ENCODE peak calls at places on chromosomes 2 and 18, in five cellular contexts. X is testis, J is PC-9, Z is left ventricle myocardium inferior, V is neural progenitor cell. D is an unnamed sample. For H3K4me1, the result is how much of the 10 kb centered on the place peaks cover.

GRCh38 chr2:240462073-240462703 is 26.7 kb downstream of the GPC1 start:
- DNase-seq in X (no peak), J (no peak), Z (no peak), V (no peak), D (peak)

GRCh38 chr2:122422384-122422991 is 667.0 kb downstream of the TSN start:
- DNase-seq in X (no peak), J (no peak), Z (no peak), V (no peak), D (no peak)

GRCh38 chr2:109351164-109351756 is 222.3 kb downstream of the SH3RF3 start:
- DNase-seq in X (peak), J (peak), Z (peak), V (no peak), D (no peak)

GRCh38 chr2:240982821-240983281 is 15.6 kb upstream of the SNED1 start:
- DNase-seq in X (no peak), J (no peak), Z (peak), V (no peak), D (no peak)

GRCh38 chr2:234377761-234378341 is 119.0 kb downstream of the ARL4C start:
- DNase-seq in X (no peak), J (no peak), Z (no peak), V (peak), D (no peak)

GRCh38 chr2:123993728-123994323 is 31.3 kb upstream of the CNTNAP5 start:
- DNase-seq in X (peak), J (peak), Z (no peak), V (peak), D (peak)

GRCh38 chr2:60880633-60880987 is 764 bp upstream of the REL start:
- DNase-seq in X (no peak), J (no peak), Z (no peak), V (no peak), D (no peak)

GRCh38 chr2:136104977-136105376 is 13.0 kb downstream of the CXCR4 start:
- DNase-seq in X (no peak), J (no peak), Z (no peak), V (no peak), D (no peak)

GRCh38 chr18:77234504-77235365 is 14.9 kb upstream of the GALR1 start:
- DNase-seq in X (no peak), J (no peak), Z (no peak), V (no peak), D (no peak)

GRCh38 chr2:62101886-62102285 is 94.0 kb upstream of the B3GNT2 start:
- DNase-seq in X (no peak), J (no peak), Z (no peak), V (no peak), D (no peak)

GRCh38 chr2:62102402-62102920 is 93.5 kb upstream of the B3GNT2 start:
- DNase-seq in X (no peak), J (no peak), Z (no peak), V (no peak), D (no peak)

GRCh38 chr2:62099050-62099449 is 96.9 kb upstream of the B3GNT2 start:
- DNase-seq in X (no peak), J (no peak), Z (no peak), V (no peak), D (no peak)

GRCh38 chr2:62099523-62100175 is 96.3 kb upstream of the B3GNT2 start:
- DNase-seq in X (no peak), J (no peak), Z (no peak), V (no peak), D (no peak)
- H3K4me3 ChIP-seq in X (no peak), J (no peak), Z (no peak), V (no peak), D (no peak)

GRCh38 chr2:110017-110416 is 63.7 kb upstream of the FAM110C start:
- DNase-seq in X (no peak), J (no peak), Z (no peak), V (no peak), D (no peak)

GRCh38 chr2:116953-117352 is 70.6 kb upstream of the FAM110C start:
- DNase-seq in X (no peak), J (no peak), Z (no peak), V (no peak), D (no peak)

GRCh38 chr2:115303-115702 is 69.0 kb upstream of the FAM110C start:
- DNase-seq in X (no peak), J (no peak), Z (no peak), V (no peak), D (no peak)
- TF ChIP-seq CTCF in X (no peak), J (peak), Z (no peak), V (no peak), D (no peak)

DNA sequence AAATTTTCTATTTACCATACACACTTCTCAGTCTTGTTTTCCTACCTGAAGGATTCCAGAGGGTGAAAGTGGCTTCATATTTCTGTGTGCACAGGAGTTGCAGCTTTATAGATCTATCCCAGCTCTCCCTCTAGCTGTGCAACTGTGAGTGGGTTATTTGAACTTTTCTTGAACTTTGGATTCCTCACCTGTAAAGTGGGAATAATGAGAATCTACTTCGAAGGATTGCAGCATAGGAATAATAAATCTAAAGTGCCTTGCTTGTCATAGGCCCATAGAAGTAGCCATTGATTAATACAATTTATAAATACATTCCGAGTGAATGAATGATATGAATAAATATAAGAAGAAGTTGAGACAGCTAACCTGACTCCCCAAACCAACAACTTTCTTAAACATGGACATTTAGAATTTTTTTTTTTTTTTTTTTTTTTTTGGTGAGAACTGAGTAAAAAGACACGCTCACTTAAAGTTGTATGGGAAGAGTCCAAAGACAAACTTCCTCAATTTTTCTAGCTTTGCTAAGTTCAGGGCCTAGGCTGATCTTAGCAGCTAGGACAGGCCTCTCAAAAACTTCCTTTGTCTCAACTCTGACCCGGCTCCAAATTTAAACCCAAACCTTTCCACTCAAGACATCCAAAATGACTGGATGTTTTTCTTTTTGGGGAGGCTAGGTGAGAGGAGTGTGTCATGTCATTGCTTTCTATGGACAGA is 203.3 kb upstream of the FBXO11 start:
- DNase-seq in X (no peak), J (no peak), Z (no peak), V (no peak), D (no peak)
- H3K4me1 ChIP-seq in X (under half), J (half or more), Z (under half), V (under half), D (under half)

GRCh38 chr2:54999182-54999581 is 51.1 kb downstream of the RTN4 start:
- DNase-seq in X (peak), J (peak), Z (no peak), V (no peak), D (no peak)
- H3K4me3 ChIP-seq in X (no peak), J (no peak), Z (peak), V (no peak), D (peak)

GRCh38 chr2:42904576-42904876 is 112.1 kb upstream of the HAAO start:
- DNase-seq in X (no peak), J (no peak), Z (no peak), V (no peak), D (no peak)

GRCh38 chr2:42906115-42906556 is 113.8 kb upstream of the HAAO start:
- DNase-seq in X (no peak), J (no peak), Z (no peak), V (no peak), D (no peak)

GRCh38 chr2:42903821-42904575 is 111.6 kb upstream of the HAAO start:
- DNase-seq in X (no peak), J (no peak), Z (no peak), V (no peak), D (no peak)

GRCh38 chr2:42906557-42907380 is 114.4 kb upstream of the HAAO start:
- DNase-seq in X (peak), J (peak), Z (peak), V (peak), D (peak)

DNA sequence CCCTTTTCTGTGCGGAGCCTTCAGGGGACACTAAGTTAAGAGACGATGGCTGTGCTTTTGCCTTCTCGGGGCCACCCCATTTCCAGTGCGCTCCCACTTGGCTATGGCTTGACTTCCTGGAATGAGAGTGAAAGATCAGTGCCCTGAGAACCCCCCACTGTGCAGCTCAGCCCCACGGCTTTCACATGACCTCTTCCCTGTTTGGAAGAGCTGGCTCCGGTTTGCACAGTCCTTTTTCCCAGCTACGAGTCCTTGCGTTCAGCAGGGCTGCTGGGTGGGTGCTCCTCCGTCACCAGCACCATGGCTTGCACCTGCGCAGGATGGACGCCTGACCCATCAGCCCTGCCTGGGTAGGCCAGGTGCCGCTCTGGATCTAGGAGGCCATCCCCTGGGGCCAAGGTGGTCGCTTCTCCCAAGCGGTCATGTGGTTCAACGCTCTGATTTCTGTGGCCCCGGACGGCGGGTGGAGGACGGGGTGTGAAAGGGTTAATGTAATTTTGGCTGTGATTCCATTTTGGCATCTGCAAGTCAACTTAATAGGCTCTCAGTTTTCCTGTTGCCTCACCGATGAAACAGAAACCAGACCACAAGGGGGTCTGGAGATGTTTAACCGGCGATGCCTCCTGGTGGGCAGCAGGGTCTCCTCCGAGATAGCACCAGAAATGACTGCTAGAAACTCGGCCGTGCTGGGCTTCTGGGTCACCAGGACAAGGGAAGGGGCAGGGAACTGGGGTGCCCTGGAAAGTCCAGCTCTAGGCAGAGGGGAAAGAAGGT is 113.1 kb upstream of the HAAO start:
- DNase-seq in X (no peak), J (no peak), Z (no peak), V (no peak), D (peak)
- TF ChIP-seq CTCF in X (no peak), J (no peak), Z (peak), V (no peak), D (peak)

GRCh38 chr18:79624356-79624961 is 55.1 kb upstream of the CTDP1 start:
- DNase-seq in X (no peak), J (no peak), Z (no peak), V (no peak), D (no peak)
- H3K4me1 ChIP-seq in X (under half), J (under half), Z (under half), V (under half), D (under half)

GRCh38 chr2:239302808-239303557 is 97.8 kb downstream of the HDAC4 start:
- DNase-seq in X (peak), J (no peak), Z (peak), V (no peak), D (peak)

GRCh38 chr2:239304533-239305221 is 96.1 kb downstream of the HDAC4 start:
- DNase-seq in X (peak), J (no peak), Z (no peak), V (no peak), D (peak)

GRCh38 chr2:239305222-239305575 is 95.6 kb downstream of the HDAC4 start:
- DNase-seq in X (peak), J (no peak), Z (no peak), V (no peak), D (peak)

GRCh38 chr2:239302083-239302807 is 98.6 kb downstream of the HDAC4 start:
- DNase-seq in X (peak), J (no peak), Z (peak), V (no peak), D (no peak)

DNA sequence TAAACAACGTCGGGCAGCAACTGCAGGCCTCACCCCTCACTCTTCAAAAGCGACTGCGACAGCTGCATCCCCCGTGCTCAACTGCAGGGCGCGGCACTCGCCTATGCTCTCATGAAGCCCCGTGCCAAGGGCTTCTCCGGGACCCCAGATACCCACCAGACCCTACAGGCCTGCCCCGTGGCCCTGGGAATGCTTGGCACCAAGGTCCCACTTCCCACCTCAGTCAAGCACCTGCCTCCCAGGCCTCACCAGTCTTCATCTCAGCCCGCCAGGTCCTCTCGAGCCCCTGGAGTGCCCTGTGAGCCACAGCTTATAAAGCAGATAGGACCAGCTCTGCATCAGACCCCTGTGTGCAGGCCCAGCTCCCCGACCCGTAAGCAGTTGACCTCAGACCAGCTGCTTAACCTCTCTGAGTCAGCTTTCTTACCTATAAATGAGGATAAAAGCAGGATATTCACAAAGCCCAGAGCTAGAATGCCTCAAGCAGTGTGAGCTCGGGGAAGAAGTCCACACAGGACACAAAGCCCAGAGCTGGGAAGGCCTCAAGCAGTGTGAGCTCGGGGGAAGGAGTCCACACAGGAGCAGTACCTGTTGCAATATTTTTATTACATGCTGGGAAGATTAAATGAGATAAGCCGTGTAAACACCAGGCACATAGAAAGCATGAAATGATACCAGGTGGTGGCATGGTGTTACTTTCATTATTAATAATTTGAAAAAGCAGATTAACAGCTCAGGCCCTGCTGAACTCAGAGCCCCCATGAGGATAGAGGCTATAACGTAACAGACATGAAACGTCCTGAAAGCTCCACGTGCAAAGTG is 96.9 kb downstream of the HDAC4 start:
- DNase-seq in X (peak), J (no peak), Z (no peak), V (peak), D (peak)
- H3K4me3 ChIP-seq in X (no peak), J (no peak), Z (peak), V (no peak), D (no peak)

GRCh38 chr18:36095936-36096519 is 28.7 kb upstream of the RPRD1A start:
- DNase-seq in X (no peak), J (no peak), Z (no peak), V (peak), D (no peak)
- TF ChIP-seq CTCF in X (peak), J (peak), Z (peak), V (peak), D (peak)

GRCh38 chr2:3580449-3580848 is 5.4 kb downstream of the RPS7 start:
- DNase-seq in X (no peak), J (no peak), Z (no peak), V (no peak), D (no peak)
- H3K4me1 ChIP-seq in X (under half), J (under half), Z (half or more), V (under half), D (under half)

GRCh38 chr2:213932-214693 is 49.7 kb downstream of the SH3YL1 start:
- DNase-seq in X (no peak), J (no peak), Z (peak), V (no peak), D (no peak)
- H3K4me3 ChIP-seq in X (no peak), J (no peak), Z (no peak), V (no peak), D (no peak)

D was measured in BE2C.